ENCODE peak calls at places on chromosome 16, in nine cellular contexts. One of them, this sample, is unnamed.

GRCh38 chr16:56506941-56507340 is 12.9 kb downstream of the BBS2 start:
- DNase-seq in stomach: no peak
- DNase-seq in tibial artery: no peak
- DNase-seq in A549: no peak
- DNase-seq in RWPE1: no peak
- DNase-seq in AG10803: peak
- DNase-seq in Panc1: no peak
- DNase-seq in thyroid gland: no peak
- DNase-seq in CD8-positive, alpha-beta T cell: no peak
- DNase-seq in this sample: no peak

GRCh38 chr16:31219154-31219741 is 2.3 kb upstream of the PYDC1 start:
- DNase-seq in stomach: no peak
- DNase-seq in tibial artery: no peak
- DNase-seq in A549: no peak
- DNase-seq in RWPE1: no peak
- DNase-seq in AG10803: no peak
- DNase-seq in Panc1: no peak
- DNase-seq in thyroid gland: no peak
- DNase-seq in CD8-positive, alpha-beta T cell: no peak
- DNase-seq in this sample: no peak

GRCh38 chr16:69830534-69831211 is 68.5 kb downstream of the WWP2 start:
- DNase-seq in stomach: peak
- DNase-seq in tibial artery: no peak
- DNase-seq in A549: peak
- DNase-seq in RWPE1: no peak
- DNase-seq in AG10803: no peak
- DNase-seq in Panc1: no peak
- DNase-seq in thyroid gland: no peak
- DNase-seq in CD8-positive, alpha-beta T cell: no peak
- DNase-seq in this sample: no peak

GRCh38 chr16:21950782-21951521 is 2.2 kb upstream of the UQCRC2 start:
- DNase-seq in stomach: no peak
- DNase-seq in tibial artery: no peak
- DNase-seq in A549: peak
- DNase-seq in RWPE1: peak
- DNase-seq in AG10803: peak
- DNase-seq in Panc1: peak
- DNase-seq in thyroid gland: peak
- DNase-seq in CD8-positive, alpha-beta T cell: no peak
- DNase-seq in this sample: peak

GRCh38 chr16:57484515-57485005 is 1.7 kb downstream of the DOK4 start:
- DNase-seq in stomach: no peak
- DNase-seq in tibial artery: peak
- DNase-seq in A549: no peak
- DNase-seq in RWPE1: no peak
- DNase-seq in AG10803: no peak
- DNase-seq in Panc1: no peak
- DNase-seq in thyroid gland: no peak
- DNase-seq in CD8-positive, alpha-beta T cell: no peak
- DNase-seq in this sample: no peak

GRCh38 chr16:27660507-27660906 is 110.6 kb downstream of the KATNIP start:
- DNase-seq in stomach: no peak
- DNase-seq in tibial artery: no peak
- DNase-seq in A549: no peak
- DNase-seq in RWPE1: no peak
- DNase-seq in AG10803: no peak
- DNase-seq in Panc1: no peak
- DNase-seq in thyroid gland: no peak
- DNase-seq in CD8-positive, alpha-beta T cell: no peak
- DNase-seq in this sample: no peak

GRCh38 chr16:80990577-80990976 is 16.1 kb downstream of the CMC2 start:
- DNase-seq in stomach: no peak
- DNase-seq in tibial artery: no peak
- DNase-seq in A549: no peak
- DNase-seq in RWPE1: no peak
- DNase-seq in AG10803: no peak
- DNase-seq in Panc1: no peak
- DNase-seq in thyroid gland: no peak
- DNase-seq in CD8-positive, alpha-beta T cell: no peak
- DNase-seq in this sample: no peak

GRCh38 chr16:51636913-51637743 is 486.1 kb upstream of the SALL1 start:
- DNase-seq in stomach: no peak
- DNase-seq in tibial artery: no peak
- DNase-seq in A549: no peak
- DNase-seq in RWPE1: peak
- DNase-seq in AG10803: peak
- DNase-seq in Panc1: no peak
- DNase-seq in thyroid gland: no peak
- DNase-seq in CD8-positive, alpha-beta T cell: no peak
- DNase-seq in this sample: no peak

GRCh38 chr16:69448470-69449193 is 24.2 kb downstream of the CYB5B start:
- DNase-seq in stomach: no peak
- DNase-seq in tibial artery: no peak
- DNase-seq in A549: no peak
- DNase-seq in RWPE1: no peak
- DNase-seq in AG10803: peak
- DNase-seq in Panc1: no peak
- DNase-seq in thyroid gland: peak
- DNase-seq in CD8-positive, alpha-beta T cell: no peak
- DNase-seq in this sample: no peak

GRCh38 chr16:35598696-35599332 is 2139.4 kb downstream of the TP53TG3F start:
- DNase-seq in stomach: no peak
- DNase-seq in tibial artery: no peak
- DNase-seq in A549: no peak
- DNase-seq in RWPE1: no peak
- DNase-seq in AG10803: no peak
- DNase-seq in Panc1: no peak
- DNase-seq in thyroid gland: no peak
- DNase-seq in CD8-positive, alpha-beta T cell: no peak
- DNase-seq in this sample: no peak

GRCh38 chr16:868846-869822 is 68.6 kb upstream of the GNG13 start:
- DNase-seq in stomach: no peak
- DNase-seq in tibial artery: no peak
- DNase-seq in A549: no peak
- DNase-seq in RWPE1: no peak
- DNase-seq in AG10803: no peak
- DNase-seq in Panc1: no peak
- DNase-seq in thyroid gland: no peak
- DNase-seq in CD8-positive, alpha-beta T cell: no peak
- DNase-seq in this sample: no peak

GRCh38 chr16:23679274-23679985 is 741 bp downstream of the PLK1 start:
- DNase-seq in stomach: no peak
- DNase-seq in tibial artery: no peak
- DNase-seq in A549: peak
- DNase-seq in RWPE1: peak
- DNase-seq in AG10803: no peak
- DNase-seq in Panc1: no peak
- DNase-seq in thyroid gland: no peak
- DNase-seq in CD8-positive, alpha-beta T cell: no peak
- DNase-seq in this sample: peak

GRCh38 chr16:4664538-4665418 is 28.6 kb upstream of the NUDT16L1 start:
- DNase-seq in stomach: peak
- DNase-seq in tibial artery: peak
- DNase-seq in A549: no peak
- DNase-seq in RWPE1: peak
- DNase-seq in AG10803: no peak
- DNase-seq in Panc1: no peak
- DNase-seq in thyroid gland: peak
- DNase-seq in CD8-positive, alpha-beta T cell: no peak
- DNase-seq in this sample: peak

GRCh38 chr16:64061621-64062020 is 1060.2 kb downstream of the CDH11 start:
- DNase-seq in stomach: no peak
- DNase-seq in tibial artery: no peak
- DNase-seq in A549: no peak
- DNase-seq in RWPE1: no peak
- DNase-seq in AG10803: peak
- DNase-seq in Panc1: no peak
- DNase-seq in thyroid gland: no peak
- DNase-seq in CD8-positive, alpha-beta T cell: no peak
- DNase-seq in this sample: no peak

DNA sequence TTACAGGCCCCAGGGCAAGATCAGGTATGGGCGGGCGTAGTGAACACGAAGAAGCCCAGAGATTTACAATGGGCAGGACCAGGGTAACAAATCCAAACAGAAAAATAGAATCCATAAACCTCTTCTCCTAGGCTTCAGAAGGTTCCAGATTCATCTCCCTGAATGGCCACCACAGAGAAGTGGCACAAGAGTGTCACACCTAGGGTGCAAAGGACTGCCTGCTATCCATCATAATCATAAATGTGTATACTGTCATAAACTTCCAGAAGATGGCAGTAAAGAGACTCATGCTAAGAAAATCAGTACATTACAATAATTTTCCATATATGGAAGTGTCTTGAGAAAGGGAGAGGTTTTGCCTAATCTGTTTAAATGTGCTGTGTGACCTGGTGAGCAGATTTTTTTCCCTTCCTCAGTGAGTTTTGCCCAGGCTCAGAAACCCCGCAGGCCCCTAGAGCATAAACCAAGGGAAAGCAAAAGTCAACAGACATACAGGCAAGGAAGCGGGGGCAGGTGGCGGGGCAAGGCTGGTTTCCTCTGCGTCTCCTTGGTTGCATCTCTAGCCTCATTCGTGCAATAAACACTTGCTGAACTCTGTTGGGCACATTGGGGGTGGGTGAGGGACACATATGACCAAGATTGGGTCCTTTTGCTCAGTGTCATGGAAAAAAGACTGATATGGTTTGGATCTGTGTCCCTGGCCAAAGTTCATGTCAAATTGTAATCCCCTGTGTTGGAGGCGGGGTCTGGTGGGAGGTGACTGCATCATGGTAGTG is 92.0 kb upstream of the CDH5 start:
- DNase-seq in stomach: no peak
- DNase-seq in tibial artery: no peak
- DNase-seq in A549: peak
- DNase-seq in RWPE1: no peak
- DNase-seq in AG10803: peak
- DNase-seq in Panc1: no peak
- DNase-seq in thyroid gland: no peak
- DNase-seq in CD8-positive, alpha-beta T cell: no peak
- DNase-seq in this sample: peak
- TF ChIP-seq CTCF in stomach: no peak
- TF ChIP-seq CTCF in tibial artery: peak
- TF ChIP-seq CTCF in A549: peak
- TF ChIP-seq CTCF in RWPE1: peak
- TF ChIP-seq CTCF in AG10803: peak
- TF ChIP-seq CTCF in Panc1: peak
- TF ChIP-seq CTCF in thyroid gland: no peak
- TF ChIP-seq CTCF in CD8-positive, alpha-beta T cell: no peak
- TF ChIP-seq CTCF in this sample: peak

DNA sequence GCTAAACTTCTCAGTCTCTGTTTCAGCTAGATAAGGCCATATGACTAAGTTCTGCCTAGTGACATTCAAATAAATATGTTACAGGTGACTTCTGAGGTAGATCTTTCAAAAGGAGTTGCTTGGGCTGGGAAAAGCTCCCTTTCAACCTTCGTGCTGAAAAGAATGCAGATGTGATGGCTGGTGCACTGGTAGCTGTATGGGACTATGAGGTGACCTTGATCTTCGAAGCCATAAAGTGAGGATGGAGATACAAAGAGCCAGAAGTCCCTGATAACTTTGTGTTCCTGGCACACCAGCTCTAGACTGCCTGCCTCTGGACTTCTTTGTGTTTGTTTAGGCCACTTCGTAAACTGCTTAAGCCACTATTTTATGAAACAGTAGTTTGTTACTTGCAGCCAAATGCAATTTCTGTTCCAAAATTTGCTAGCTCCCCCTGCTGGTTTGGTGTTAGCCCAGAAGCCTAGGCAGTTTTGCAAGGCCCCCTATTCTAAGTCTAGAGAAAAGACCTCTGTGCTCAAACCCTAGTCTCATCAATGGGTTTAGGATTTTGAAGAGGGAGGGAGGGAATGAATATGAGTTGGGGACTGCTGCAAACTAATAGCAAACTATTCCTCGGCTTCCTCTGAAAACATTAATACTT is 23.3 kb upstream of the ERCC4 start:
- DNase-seq in stomach: no peak
- DNase-seq in tibial artery: no peak
- DNase-seq in A549: no peak
- DNase-seq in RWPE1: no peak
- DNase-seq in AG10803: no peak
- DNase-seq in Panc1: no peak
- DNase-seq in thyroid gland: no peak
- DNase-seq in CD8-positive, alpha-beta T cell: no peak
- DNase-seq in this sample: no peak
- TF ChIP-seq CTCF in stomach: no peak
- TF ChIP-seq CTCF in tibial artery: no peak
- TF ChIP-seq CTCF in A549: peak
- TF ChIP-seq CTCF in RWPE1: no peak
- TF ChIP-seq CTCF in AG10803: peak
- TF ChIP-seq CTCF in Panc1: peak
- TF ChIP-seq CTCF in thyroid gland: no peak
- TF ChIP-seq CTCF in CD8-positive, alpha-beta T cell: no peak
- TF ChIP-seq CTCF in this sample: peak

GRCh38 chr16:85204242-85205010 is 92.2 kb upstream of the CIBAR2 start:
- DNase-seq in stomach: no peak
- DNase-seq in tibial artery: no peak
- DNase-seq in A549: no peak
- DNase-seq in RWPE1: peak
- DNase-seq in AG10803: peak
- DNase-seq in Panc1: no peak
- DNase-seq in thyroid gland: no peak
- DNase-seq in CD8-positive, alpha-beta T cell: no peak
- DNase-seq in this sample: no peak
- TF ChIP-seq CTCF in stomach: no peak
- TF ChIP-seq CTCF in tibial artery: no peak
- TF ChIP-seq CTCF in A549: no peak
- TF ChIP-seq CTCF in RWPE1: no peak
- TF ChIP-seq CTCF in AG10803: no peak
- TF ChIP-seq CTCF in Panc1: no peak
- TF ChIP-seq CTCF in thyroid gland: no peak
- TF ChIP-seq CTCF in CD8-positive, alpha-beta T cell: no peak
- TF ChIP-seq CTCF in this sample: no peak

DNA sequence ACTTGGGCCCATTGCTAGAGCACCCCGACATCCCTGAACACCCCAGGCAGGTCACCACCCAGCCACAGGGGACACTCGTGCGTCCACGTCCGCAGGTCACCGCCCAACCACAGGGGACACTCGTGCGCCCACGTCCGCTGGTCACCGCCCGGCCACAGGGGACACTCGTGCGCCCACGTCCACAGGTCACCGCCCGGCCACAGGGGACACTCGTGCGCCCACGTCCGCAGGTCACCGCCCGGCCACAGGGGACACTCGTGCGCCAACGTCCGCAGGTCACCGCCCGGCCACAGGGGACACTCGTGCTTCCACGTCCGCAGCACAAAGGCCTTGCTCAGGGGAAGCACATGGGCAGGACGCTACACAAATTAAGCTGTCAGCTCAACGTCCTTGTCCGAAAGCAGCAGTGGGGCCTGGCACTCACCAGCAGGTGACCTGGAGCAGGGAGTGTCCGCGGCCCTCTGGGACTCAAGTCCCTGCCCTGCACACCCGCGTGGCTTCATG is 17.7 kb downstream of the GALNS start:
- DNase-seq in stomach: no peak
- DNase-seq in tibial artery: no peak
- DNase-seq in A549: no peak
- DNase-seq in RWPE1: no peak
- DNase-seq in AG10803: no peak
- DNase-seq in Panc1: no peak
- DNase-seq in thyroid gland: no peak
- DNase-seq in CD8-positive, alpha-beta T cell: no peak
- DNase-seq in this sample: no peak
- TF ChIP-seq CTCF in stomach: no peak
- TF ChIP-seq CTCF in tibial artery: no peak
- TF ChIP-seq CTCF in A549: no peak
- TF ChIP-seq CTCF in RWPE1: no peak
- TF ChIP-seq CTCF in AG10803: no peak
- TF ChIP-seq CTCF in Panc1: peak
- TF ChIP-seq CTCF in thyroid gland: no peak
- TF ChIP-seq CTCF in CD8-positive, alpha-beta T cell: no peak
- TF ChIP-seq CTCF in this sample: peak